ENCODE peak calls at places on chromosomes 7 and 10, in six cellular contexts. One of them, this sample, is unnamed.

GRCh38 chr10:95408148-95408930 is 117.5 kb upstream of the PDLIM1 start:
- DNase-seq in K562: no peak
- DNase-seq in GM12878: no peak
- DNase-seq in GM23338: no peak
- DNase-seq in mammary epithelial cell: no peak
- DNase-seq in hepatocyte: no peak
- DNase-seq in this sample: no peak

GRCh38 chr10:14087585-14087984 is 243.1 kb downstream of the FRMD4A start:
- DNase-seq in K562: no peak
- DNase-seq in GM12878: no peak
- DNase-seq in GM23338: no peak
- DNase-seq in mammary epithelial cell: no peak
- DNase-seq in hepatocyte: no peak
- DNase-seq in this sample: no peak

GRCh38 chr7:157005456-157006204 is 4.8 kb downstream of the MNX1 start:
- DNase-seq in K562: no peak
- DNase-seq in GM12878: no peak
- DNase-seq in GM23338: peak; percentile 68
- DNase-seq in mammary epithelial cell: no peak
- DNase-seq in hepatocyte: no peak
- DNase-seq in this sample: no peak

GRCh38 chr10:5416981-5417380 is 4.6 kb downstream of the NET1 start:
- DNase-seq in K562: no peak
- DNase-seq in GM12878: no peak
- DNase-seq in GM23338: peak; percentile 75
- DNase-seq in mammary epithelial cell: no peak
- DNase-seq in hepatocyte: no peak
- DNase-seq in this sample: no peak

GRCh38 chr10:103941801-103942200 is 23.8 kb upstream of the STN1 start:
- DNase-seq in K562: no peak
- DNase-seq in GM12878: no peak
- DNase-seq in GM23338: no peak
- DNase-seq in mammary epithelial cell: peak; percentile 95
- DNase-seq in hepatocyte: no peak
- DNase-seq in this sample: no peak

GRCh38 chr7:111903797-111904196 is 302.4 kb downstream of the DOCK4 start:
- DNase-seq in K562: no peak
- DNase-seq in GM12878: no peak
- DNase-seq in GM23338: no peak
- DNase-seq in mammary epithelial cell: peak; percentile 85
- DNase-seq in hepatocyte: peak; percentile 49
- DNase-seq in this sample: no peak

GRCh38 chr7:42883950-42884349 is 27.9 kb downstream of the C7orf25 start:
- DNase-seq in K562: no peak
- DNase-seq in GM12878: no peak
- DNase-seq in GM23338: peak; percentile 31
- DNase-seq in mammary epithelial cell: peak; percentile 72
- DNase-seq in hepatocyte: no peak
- DNase-seq in this sample: no peak

GRCh38 chr7:108142675-108143259 is 12.6 kb upstream of the LAMB4 start:
- DNase-seq in K562: no peak
- DNase-seq in GM12878: no peak
- DNase-seq in GM23338: no peak
- DNase-seq in mammary epithelial cell: no peak
- DNase-seq in hepatocyte: no peak
- DNase-seq in this sample: no peak

GRCh38 chr10:131924982-131925649 is 24.3 kb downstream of the PPP2R2D start:
- DNase-seq in K562: no peak
- DNase-seq in GM12878: no peak
- DNase-seq in GM23338: no peak
- DNase-seq in mammary epithelial cell: no peak
- DNase-seq in hepatocyte: no peak
- DNase-seq in this sample: no peak

GRCh38 chr7:47495269-47495875 is 86.5 kb downstream of the TNS3 start:
- DNase-seq in K562: no peak
- DNase-seq in GM12878: no peak
- DNase-seq in GM23338: no peak
- DNase-seq in mammary epithelial cell: no peak
- DNase-seq in hepatocyte: no peak
- DNase-seq in this sample: no peak

GRCh38 chr7:142807855-142808460 is 37.2 kb downstream of the PRSS2 start:
- DNase-seq in K562: no peak
- DNase-seq in GM12878: peak; percentile 73
- DNase-seq in GM23338: no peak
- DNase-seq in mammary epithelial cell: no peak
- DNase-seq in hepatocyte: no peak
- DNase-seq in this sample: peak; percentile 60

GRCh38 chr10:23442936-23443335 is 4.1 kb downstream of the OTUD1 start:
- DNase-seq in K562: no peak
- DNase-seq in GM12878: no peak
- DNase-seq in GM23338: no peak
- DNase-seq in mammary epithelial cell: peak; percentile 39
- DNase-seq in hepatocyte: no peak
- DNase-seq in this sample: no peak

GRCh38 chr7:31326416-31326815 is 14.1 kb downstream of the NEUROD6 start:
- DNase-seq in K562: no peak
- DNase-seq in GM12878: no peak
- DNase-seq in GM23338: peak; percentile 16
- DNase-seq in mammary epithelial cell: no peak
- DNase-seq in hepatocyte: no peak
- DNase-seq in this sample: no peak

GRCh38 chr7:7698930-7699329 is 19.5 kb downstream of the RPA3 start:
- DNase-seq in K562: no peak
- DNase-seq in GM12878: no peak
- DNase-seq in GM23338: no peak
- DNase-seq in mammary epithelial cell: no peak
- DNase-seq in hepatocyte: no peak
- DNase-seq in this sample: no peak

GRCh38 chr7:69657331-69657730 is 59.1 kb downstream of the AUTS2 start:
- DNase-seq in K562: no peak
- DNase-seq in GM12878: no peak
- DNase-seq in GM23338: no peak
- DNase-seq in mammary epithelial cell: no peak
- DNase-seq in hepatocyte: no peak
- DNase-seq in this sample: no peak

GRCh38 chr10:100065084-100065660 is 16.5 kb downstream of the CPN1 start:
- DNase-seq in K562: peak; percentile 33
- DNase-seq in GM12878: no peak
- DNase-seq in GM23338: peak; percentile 69
- DNase-seq in mammary epithelial cell: no peak
- DNase-seq in hepatocyte: no peak
- DNase-seq in this sample: no peak

GRCh38 chr7:16509829-16510228 is 16.8 kb upstream of the LRRC72 start:
- DNase-seq in K562: no peak
- DNase-seq in GM12878: no peak
- DNase-seq in GM23338: no peak
- DNase-seq in mammary epithelial cell: no peak
- DNase-seq in hepatocyte: no peak
- DNase-seq in this sample: no peak

GRCh38 chr10:132570771-132571564 is 33.4 kb downstream of the INPP5A start:
- DNase-seq in K562: no peak
- DNase-seq in GM12878: peak; percentile 73
- DNase-seq in GM23338: no peak
- DNase-seq in mammary epithelial cell: peak; percentile 74
- DNase-seq in hepatocyte: no peak
- DNase-seq in this sample: no peak

GRCh38 chr10:50322075-50322474 is 70.8 kb upstream of the ASAH2 start:
- DNase-seq in K562: no peak
- DNase-seq in GM12878: no peak
- DNase-seq in GM23338: no peak
- DNase-seq in mammary epithelial cell: peak; percentile 90
- DNase-seq in hepatocyte: no peak
- DNase-seq in this sample: no peak

GRCh38 chr10:71011141-71011540 is 122.8 kb upstream of the PCBD1 start:
- DNase-seq in K562: no peak
- DNase-seq in GM12878: no peak
- DNase-seq in GM23338: no peak
- DNase-seq in mammary epithelial cell: no peak
- DNase-seq in hepatocyte: no peak
- DNase-seq in this sample: no peak

GRCh38 chr7:155469311-155470185 is 11.6 kb downstream of the EN2 start:
- DNase-seq in K562: no peak
- DNase-seq in GM12878: no peak
- DNase-seq in GM23338: no peak
- DNase-seq in mammary epithelial cell: no peak
- DNase-seq in hepatocyte: no peak
- DNase-seq in this sample: no peak

GRCh38 chr7:155466814-155467675 is 9.1 kb downstream of the EN2 start:
- DNase-seq in K562: no peak
- DNase-seq in GM12878: no peak
- DNase-seq in GM23338: peak; percentile 95
- DNase-seq in mammary epithelial cell: no peak
- DNase-seq in hepatocyte: no peak
- DNase-seq in this sample: no peak

GRCh38 chr7:155466142-155466813 is 8.3 kb downstream of the EN2 start:
- DNase-seq in K562: no peak
- DNase-seq in GM12878: no peak
- DNase-seq in GM23338: no peak
- DNase-seq in mammary epithelial cell: no peak
- DNase-seq in hepatocyte: no peak
- DNase-seq in this sample: no peak

GRCh38 chr7:155470186-155470487 is 12.2 kb downstream of the EN2 start:
- DNase-seq in K562: no peak
- DNase-seq in GM12878: no peak
- DNase-seq in GM23338: no peak
- DNase-seq in mammary epithelial cell: no peak
- DNase-seq in hepatocyte: no peak
- DNase-seq in this sample: no peak

DNA sequence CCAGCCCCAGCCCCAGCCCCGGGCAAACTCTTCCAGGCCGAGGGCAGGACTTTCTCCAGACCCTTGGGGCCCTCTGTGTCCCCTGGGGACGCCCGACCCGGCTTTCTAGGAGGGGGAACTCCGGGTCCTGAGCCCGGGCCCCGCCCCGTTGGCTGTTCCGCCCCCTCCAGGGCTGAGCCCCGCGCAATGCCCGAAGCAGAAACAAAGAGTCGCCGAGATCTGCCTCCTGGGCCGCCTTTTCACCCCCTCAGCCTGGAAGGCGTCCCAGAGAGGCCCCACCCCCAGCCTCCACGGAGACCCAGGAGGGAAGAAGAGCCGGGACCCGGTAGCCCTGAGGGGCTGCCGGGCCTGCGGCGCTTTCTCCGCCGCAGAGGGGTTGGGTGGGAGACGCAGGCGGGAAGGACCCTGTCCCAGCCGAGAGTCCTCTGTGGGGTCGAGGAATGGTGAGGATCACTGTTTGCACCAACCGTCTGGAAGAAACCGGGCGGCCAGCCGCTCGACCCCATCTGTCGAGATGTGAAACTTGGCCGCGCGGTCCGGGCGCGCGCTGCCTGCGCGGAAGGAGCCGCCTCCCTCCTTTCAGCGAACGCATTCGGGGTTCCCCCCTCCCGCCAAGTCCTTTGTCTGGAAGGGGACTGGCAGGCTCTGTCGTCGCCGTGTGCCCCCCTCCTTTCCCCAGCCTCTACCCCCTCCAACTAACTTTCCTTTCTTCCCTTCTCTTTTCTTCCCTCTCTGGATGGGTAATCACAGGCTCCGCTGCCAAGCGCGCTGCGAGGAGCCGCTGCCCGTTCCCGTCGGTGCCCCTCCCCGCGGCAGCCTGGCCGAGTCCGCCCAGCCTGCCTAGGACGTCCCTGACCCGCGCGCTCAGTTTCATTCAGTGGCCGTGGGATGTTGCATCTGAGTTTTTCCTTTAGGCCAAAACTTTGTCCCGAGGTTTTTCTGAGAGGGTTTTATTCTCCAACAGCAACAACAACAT is 10.2 kb downstream of the EN2 start:
- DNase-seq in K562: no peak
- DNase-seq in GM12878: no peak
- DNase-seq in GM23338: peak; percentile 74
- DNase-seq in mammary epithelial cell: no peak
- DNase-seq in hepatocyte: no peak
- DNase-seq in this sample: no peak
- TF ChIP-seq EZH2 in K562: no peak
- TF ChIP-seq EZH2 in GM12878: no peak
- TF ChIP-seq EZH2 in GM23338: peak; percentile 87
- TF ChIP-seq EZH2 in mammary epithelial cell: peak; percentile 91
- TF ChIP-seq EZH2 in hepatocyte: peak; percentile 85
- TF ChIP-seq EZH2 in this sample: no peak

GRCh38 chr7:13057462-13058200 is 370.2 kb downstream of the ARL4A start:
- DNase-seq in K562: no peak
- DNase-seq in GM12878: peak; percentile 13
- DNase-seq in GM23338: no peak
- DNase-seq in mammary epithelial cell: no peak
- DNase-seq in hepatocyte: no peak
- DNase-seq in this sample: no peak
- H3K4me3 ChIP-seq in K562: no peak overlapping the region
- H3K4me3 ChIP-seq in GM12878: peak overlapping the region; percentile 42
- H3K4me3 ChIP-seq in GM23338: no peak overlapping the region
- H3K4me3 ChIP-seq in mammary epithelial cell: no peak overlapping the region
- H3K4me3 ChIP-seq in hepatocyte: no peak overlapping the region
- H3K4me3 ChIP-seq in this sample: no peak overlapping the region

GRCh38 chr7:45178241-45179225 is 20.9 kb downstream of the RAMP3 start:
- DNase-seq in K562: peak; percentile 59
- DNase-seq in GM12878: no peak
- DNase-seq in GM23338: peak; percentile 57
- DNase-seq in mammary epithelial cell: no peak
- DNase-seq in hepatocyte: no peak
- DNase-seq in this sample: peak; percentile 18

GRCh38 chr7:45179666-45180065 is 22.1 kb downstream of the RAMP3 start:
- DNase-seq in K562: no peak
- DNase-seq in GM12878: no peak
- DNase-seq in GM23338: no peak
- DNase-seq in mammary epithelial cell: no peak
- DNase-seq in hepatocyte: no peak
- DNase-seq in this sample: no peak

GRCh38 chr7:45181286-45181960 is 23.8 kb downstream of the RAMP3 start:
- DNase-seq in K562: no peak
- DNase-seq in GM12878: no peak
- DNase-seq in GM23338: no peak
- DNase-seq in mammary epithelial cell: no peak
- DNase-seq in hepatocyte: no peak
- DNase-seq in this sample: no peak

GRCh38 chr7:45181991-45182855 is 24.6 kb downstream of the RAMP3 start:
- DNase-seq in K562: no peak
- DNase-seq in GM12878: no peak
- DNase-seq in GM23338: no peak
- DNase-seq in mammary epithelial cell: no peak
- DNase-seq in hepatocyte: no peak
- DNase-seq in this sample: no peak

GRCh38 chr7:45180084-45180986 is 22.7 kb downstream of the RAMP3 start:
- DNase-seq in K562: no peak
- DNase-seq in GM12878: no peak
- DNase-seq in GM23338: no peak
- DNase-seq in mammary epithelial cell: no peak
- DNase-seq in hepatocyte: no peak
- DNase-seq in this sample: no peak
- TF ChIP-seq EZH2 in K562: no peak
- TF ChIP-seq EZH2 in GM12878: no peak
- TF ChIP-seq EZH2 in GM23338: no peak
- TF ChIP-seq EZH2 in mammary epithelial cell: no peak
- TF ChIP-seq EZH2 in hepatocyte: no peak
- TF ChIP-seq EZH2 in this sample: no peak

DNA sequence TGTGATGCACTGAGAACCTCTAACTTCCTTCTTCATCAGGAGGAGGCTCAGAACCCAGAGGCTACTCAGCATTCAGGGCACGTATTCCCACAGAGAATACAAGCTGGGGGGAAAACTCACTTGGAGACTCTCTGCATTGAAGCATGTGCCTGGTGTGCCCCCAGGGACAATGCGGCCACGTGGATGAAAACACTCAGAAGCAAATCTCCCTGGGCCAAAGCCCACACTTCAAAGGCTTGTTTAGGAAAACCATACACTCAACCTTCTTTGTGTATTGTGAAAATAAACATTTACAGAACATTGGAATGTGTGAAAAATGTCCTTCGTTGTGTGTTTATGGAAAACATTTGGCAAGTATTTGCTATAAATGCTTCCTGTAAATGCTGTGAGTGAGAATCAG is 339.6 kb downstream of the ELMO1 start:
- DNase-seq in K562: no peak
- DNase-seq in GM12878: no peak
- DNase-seq in GM23338: no peak
- DNase-seq in mammary epithelial cell: no peak
- DNase-seq in hepatocyte: no peak
- DNase-seq in this sample: no peak
- H3K4me3 ChIP-seq in K562: no peak overlapping the region
- H3K4me3 ChIP-seq in GM12878: no peak overlapping the region
- H3K4me3 ChIP-seq in GM23338: no peak overlapping the region
- H3K4me3 ChIP-seq in mammary epithelial cell: no peak overlapping the region
- H3K4me3 ChIP-seq in hepatocyte: no peak overlapping the region
- H3K4me3 ChIP-seq in this sample: no peak overlapping the region